ENCODE peak calls at places on chromosomes 12 and 14, in nine cellular contexts. One of them, this sample, is unnamed.

GRCh38 chr12:2944401-2945047 is 14.7 kb upstream of the TEAD4 start:
- DNase-seq in GM06990: no peak
- DNase-seq in stomach: peak
- DNase-seq in SK-N-SH: peak
- DNase-seq in left ventricle myocardium inferior: peak
- DNase-seq in fibroblast of the aortic adventitia: peak
- DNase-seq in A549: peak
- DNase-seq in CD8-positive, alpha-beta T cell: peak
- DNase-seq in AG04449: no peak
- DNase-seq in this sample: peak

GRCh38 chr14:73452341-73453191 is 5.8 kb downstream of the NUMB start:
- DNase-seq in A549: peak
- DNase-seq in fibroblast of the aortic adventitia: peak
- DNase-seq in GM06990: no peak
- DNase-seq in AG04449: peak
- DNase-seq in CD8-positive, alpha-beta T cell: no peak
- DNase-seq in SK-N-SH: no peak
- DNase-seq in left ventricle myocardium inferior: no peak
- DNase-seq in stomach: no peak
- DNase-seq in this sample: peak

GRCh38 chr14:91829511-91829910 is 37.8 kb downstream of the TC2N start:
- DNase-seq in A549: no peak
- DNase-seq in AG04449: no peak
- DNase-seq in left ventricle myocardium inferior: no peak
- DNase-seq in stomach: no peak
- DNase-seq in fibroblast of the aortic adventitia: no peak
- DNase-seq in CD8-positive, alpha-beta T cell: no peak
- DNase-seq in GM06990: no peak
- DNase-seq in SK-N-SH: no peak
- DNase-seq in this sample: no peak

GRCh38 chr12:19130224-19131019 is 889 bp downstream of the PLEKHA5 start:
- DNase-seq in GM06990: no peak
- DNase-seq in CD8-positive, alpha-beta T cell: peak
- DNase-seq in AG04449: no peak
- DNase-seq in stomach: peak
- DNase-seq in fibroblast of the aortic adventitia: peak
- DNase-seq in left ventricle myocardium inferior: peak
- DNase-seq in SK-N-SH: peak
- DNase-seq in A549: peak
- DNase-seq in this sample: peak

GRCh38 chr12:26874501-26875296 is 41.7 kb upstream of the ITPR2 start:
- DNase-seq in fibroblast of the aortic adventitia: no peak
- DNase-seq in left ventricle myocardium inferior: no peak
- DNase-seq in CD8-positive, alpha-beta T cell: no peak
- DNase-seq in SK-N-SH: no peak
- DNase-seq in GM06990: peak
- DNase-seq in AG04449: no peak
- DNase-seq in A549: no peak
- DNase-seq in stomach: no peak
- DNase-seq in this sample: no peak

GRCh38 chr12:100566887-100567637 is 6.4 kb upstream of the GAS2L3 start:
- DNase-seq in stomach: no peak
- DNase-seq in SK-N-SH: no peak
- DNase-seq in AG04449: no peak
- DNase-seq in left ventricle myocardium inferior: no peak
- DNase-seq in GM06990: peak
- DNase-seq in fibroblast of the aortic adventitia: peak
- DNase-seq in A549: no peak
- DNase-seq in CD8-positive, alpha-beta T cell: no peak
- DNase-seq in this sample: peak

GRCh38 chr12:50198829-50199228 is 31.7 kb upstream of the CERS5 start:
- DNase-seq in left ventricle myocardium inferior: no peak
- DNase-seq in AG04449: no peak
- DNase-seq in GM06990: no peak
- DNase-seq in CD8-positive, alpha-beta T cell: no peak
- DNase-seq in stomach: no peak
- DNase-seq in A549: no peak
- DNase-seq in SK-N-SH: no peak
- DNase-seq in fibroblast of the aortic adventitia: no peak
- DNase-seq in this sample: no peak

GRCh38 chr12:108753969-108754368 is 22.7 kb upstream of the CORO1C start:
- DNase-seq in stomach: no peak
- DNase-seq in GM06990: no peak
- DNase-seq in left ventricle myocardium inferior: no peak
- DNase-seq in CD8-positive, alpha-beta T cell: no peak
- DNase-seq in A549: no peak
- DNase-seq in AG04449: no peak
- DNase-seq in SK-N-SH: no peak
- DNase-seq in fibroblast of the aortic adventitia: no peak
- DNase-seq in this sample: no peak

GRCh38 chr14:50823051-50823762 is 7.8 kb downstream of the NIN start:
- DNase-seq in CD8-positive, alpha-beta T cell: no peak
- DNase-seq in fibroblast of the aortic adventitia: peak
- DNase-seq in GM06990: no peak
- DNase-seq in SK-N-SH: no peak
- DNase-seq in AG04449: no peak
- DNase-seq in A549: no peak
- DNase-seq in left ventricle myocardium inferior: peak
- DNase-seq in stomach: no peak
- DNase-seq in this sample: no peak

GRCh38 chr12:106645074-106645421 is 62.2 kb downstream of the RFX4 start:
- DNase-seq in fibroblast of the aortic adventitia: no peak
- DNase-seq in CD8-positive, alpha-beta T cell: no peak
- DNase-seq in stomach: peak
- DNase-seq in SK-N-SH: no peak
- DNase-seq in GM06990: no peak
- DNase-seq in AG04449: no peak
- DNase-seq in A549: no peak
- DNase-seq in left ventricle myocardium inferior: peak
- DNase-seq in this sample: peak

GRCh38 chr14:57837267-57837666 is 28.6 kb downstream of the SLC35F4 start:
- DNase-seq in SK-N-SH: no peak
- DNase-seq in CD8-positive, alpha-beta T cell: no peak
- DNase-seq in GM06990: no peak
- DNase-seq in stomach: no peak
- DNase-seq in A549: no peak
- DNase-seq in fibroblast of the aortic adventitia: no peak
- DNase-seq in AG04449: no peak
- DNase-seq in left ventricle myocardium inferior: no peak
- DNase-seq in this sample: no peak

DNA sequence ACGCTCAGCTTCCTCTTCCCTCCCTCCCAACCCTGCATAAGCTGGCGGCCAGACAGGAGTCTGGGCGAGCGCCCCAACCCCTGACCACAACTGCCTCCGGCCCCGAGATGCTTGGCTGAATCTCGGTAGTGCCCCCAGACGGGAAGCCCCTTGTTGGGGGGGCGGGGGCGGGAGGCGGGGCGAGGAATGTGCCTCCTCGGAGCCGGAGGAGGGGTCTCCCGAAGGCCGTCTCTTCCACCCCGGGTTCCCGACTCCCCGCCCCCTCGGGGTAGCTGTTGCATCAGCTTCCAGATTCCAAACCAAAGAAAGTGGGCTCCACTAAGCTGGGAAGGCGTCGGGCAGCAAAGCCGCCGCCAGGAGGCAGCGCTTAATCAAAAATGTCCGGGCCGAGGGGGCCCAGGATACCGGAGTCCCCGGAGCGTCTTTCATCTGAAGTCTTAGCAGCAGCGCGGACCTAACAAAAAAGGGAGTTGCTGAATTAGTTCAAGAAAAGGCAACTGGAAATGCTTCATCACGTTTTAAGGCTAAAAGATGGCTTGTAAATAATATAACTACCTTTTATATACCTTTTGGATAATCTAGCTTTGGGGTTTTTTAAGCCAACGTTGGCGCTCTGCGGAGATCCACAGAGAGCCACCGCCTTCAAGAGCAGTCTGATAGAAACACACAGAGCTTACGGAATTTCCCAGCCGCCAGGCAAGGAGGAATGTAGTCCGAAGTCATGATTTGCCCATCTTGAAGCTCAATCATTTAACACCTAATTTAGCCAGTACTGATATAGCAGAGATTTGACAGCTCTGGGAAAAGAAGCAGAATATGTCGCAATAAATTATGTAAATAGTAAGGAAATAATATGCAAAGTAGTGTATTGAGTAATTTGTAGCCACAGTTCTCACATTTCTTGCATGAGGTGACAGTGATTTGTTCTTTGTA is 6.8 kb upstream of the MRPL52 start:
- DNase-seq in AG04449: no peak
- DNase-seq in GM06990: peak
- DNase-seq in stomach: peak
- DNase-seq in fibroblast of the aortic adventitia: peak
- DNase-seq in CD8-positive, alpha-beta T cell: peak
- DNase-seq in A549: peak
- DNase-seq in left ventricle myocardium inferior: peak
- DNase-seq in SK-N-SH: peak
- DNase-seq in this sample: peak
- TF ChIP-seq CTCF in AG04449: peak
- TF ChIP-seq CTCF in GM06990: peak
- TF ChIP-seq CTCF in stomach: no peak
- TF ChIP-seq CTCF in fibroblast of the aortic adventitia: peak
- TF ChIP-seq CTCF in CD8-positive, alpha-beta T cell: peak
- TF ChIP-seq CTCF in A549: peak
- TF ChIP-seq CTCF in left ventricle myocardium inferior: peak
- TF ChIP-seq CTCF in SK-N-SH: peak
- TF ChIP-seq CTCF in this sample: peak

DNA sequence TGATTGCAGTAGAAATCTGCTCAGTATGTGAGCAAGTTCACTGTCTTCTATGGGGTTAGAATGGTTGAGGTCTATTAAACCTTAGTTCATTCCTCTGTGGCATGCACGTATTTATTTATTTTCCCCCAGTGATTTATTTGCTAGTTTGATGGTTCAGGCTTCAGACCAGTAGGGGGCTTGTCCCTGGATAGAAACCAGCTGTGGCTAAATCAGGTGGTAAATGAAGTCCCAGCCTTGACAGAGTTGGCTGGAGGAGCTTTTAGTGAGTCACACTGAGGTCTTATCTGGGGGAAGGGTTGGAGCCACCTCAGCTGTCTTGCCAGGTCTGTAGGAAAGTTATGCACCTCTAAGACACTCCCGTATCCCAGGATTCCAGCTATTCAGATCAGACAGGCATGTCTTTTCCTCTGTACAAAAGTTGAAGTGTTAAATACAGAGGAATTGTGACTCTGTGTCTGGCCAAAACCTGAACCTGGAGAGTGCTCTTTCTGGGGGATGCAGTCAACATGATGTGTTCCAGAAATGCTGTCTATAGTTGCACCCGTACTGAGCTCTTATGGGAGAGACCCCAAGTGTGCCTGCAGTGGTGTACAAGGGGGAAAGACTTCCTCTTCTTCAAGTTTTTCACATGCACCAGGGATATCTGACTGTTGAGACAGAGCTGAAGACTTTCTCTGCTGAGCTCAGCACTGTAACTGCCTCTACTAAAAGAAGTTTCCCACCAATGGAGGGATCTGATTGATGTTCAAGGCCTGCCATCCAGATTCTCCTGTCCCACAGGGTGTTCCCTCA is 1322.1 kb downstream of the TMEM121 start:
- DNase-seq in CD8-positive, alpha-beta T cell: no peak
- DNase-seq in A549: peak
- DNase-seq in AG04449: no peak
- DNase-seq in GM06990: peak
- DNase-seq in SK-N-SH: no peak
- DNase-seq in stomach: no peak
- DNase-seq in left ventricle myocardium inferior: no peak
- DNase-seq in fibroblast of the aortic adventitia: no peak
- DNase-seq in this sample: no peak
- H3K4me3 ChIP-seq in CD8-positive, alpha-beta T cell: no peak
- H3K4me3 ChIP-seq in A549: no peak
- H3K4me3 ChIP-seq in AG04449: no peak
- H3K4me3 ChIP-seq in GM06990: no peak
- H3K4me3 ChIP-seq in SK-N-SH: no peak
- H3K4me3 ChIP-seq in stomach: no peak
- H3K4me3 ChIP-seq in left ventricle myocardium inferior: no peak
- H3K4me3 ChIP-seq in fibroblast of the aortic adventitia: no peak
- H3K4me3 ChIP-seq in this sample: no peak

DNA sequence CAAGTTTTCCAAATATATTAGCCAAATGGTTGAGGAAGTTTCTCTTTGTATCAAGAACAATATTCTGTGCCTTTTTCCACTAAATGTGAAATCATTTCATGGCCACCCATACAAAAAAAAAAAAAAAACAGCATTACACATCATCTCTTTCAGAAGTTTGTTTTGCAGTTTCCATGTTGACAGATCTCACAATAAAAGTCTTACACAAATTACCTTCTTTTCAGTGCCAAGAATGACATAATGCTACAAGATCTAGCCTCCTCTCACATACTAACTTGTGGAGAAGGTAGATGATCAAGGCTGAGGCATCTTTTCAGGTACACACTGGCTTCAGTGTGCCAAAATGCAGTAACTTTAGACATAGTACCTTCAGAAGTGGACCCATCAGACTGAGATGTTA is 35.3 kb downstream of the PRKD1 start:
- DNase-seq in left ventricle myocardium inferior: no peak
- DNase-seq in stomach: no peak
- DNase-seq in AG04449: no peak
- DNase-seq in CD8-positive, alpha-beta T cell: no peak
- DNase-seq in GM06990: no peak
- DNase-seq in fibroblast of the aortic adventitia: no peak
- DNase-seq in A549: peak
- DNase-seq in SK-N-SH: no peak
- DNase-seq in this sample: peak
- TF ChIP-seq CTCF in left ventricle myocardium inferior: no peak
- TF ChIP-seq CTCF in stomach: no peak
- TF ChIP-seq CTCF in AG04449: no peak
- TF ChIP-seq CTCF in CD8-positive, alpha-beta T cell: no peak
- TF ChIP-seq CTCF in GM06990: no peak
- TF ChIP-seq CTCF in fibroblast of the aortic adventitia: no peak
- TF ChIP-seq CTCF in A549: no peak
- TF ChIP-seq CTCF in SK-N-SH: no peak
- TF ChIP-seq CTCF in this sample: no peak

GRCh38 chr14:32934891-32935633 is 3.6 kb upstream of the NPAS3 start:
- DNase-seq in left ventricle myocardium inferior: no peak
- DNase-seq in stomach: no peak
- DNase-seq in SK-N-SH: no peak
- DNase-seq in CD8-positive, alpha-beta T cell: no peak
- DNase-seq in GM06990: no peak
- DNase-seq in A549: no peak
- DNase-seq in fibroblast of the aortic adventitia: no peak
- DNase-seq in AG04449: no peak
- DNase-seq in this sample: peak

GRCh38 chr14:32932921-32933622 is 5.6 kb upstream of the NPAS3 start:
- DNase-seq in A549: no peak
- DNase-seq in GM06990: no peak
- DNase-seq in SK-N-SH: peak
- DNase-seq in left ventricle myocardium inferior: peak
- DNase-seq in CD8-positive, alpha-beta T cell: no peak
- DNase-seq in AG04449: no peak
- DNase-seq in stomach: no peak
- DNase-seq in fibroblast of the aortic adventitia: no peak
- DNase-seq in this sample: no peak

GRCh38 chr14:32933623-32933942 is 5.1 kb upstream of the NPAS3 start:
- DNase-seq in AG04449: no peak
- DNase-seq in stomach: no peak
- DNase-seq in left ventricle myocardium inferior: no peak
- DNase-seq in GM06990: no peak
- DNase-seq in fibroblast of the aortic adventitia: peak
- DNase-seq in A549: no peak
- DNase-seq in SK-N-SH: peak
- DNase-seq in CD8-positive, alpha-beta T cell: no peak
- DNase-seq in this sample: peak

GRCh38 chr14:32933943-32934890 is 4.5 kb upstream of the NPAS3 start:
- DNase-seq in A549: no peak
- DNase-seq in AG04449: no peak
- DNase-seq in fibroblast of the aortic adventitia: peak
- DNase-seq in GM06990: no peak
- DNase-seq in CD8-positive, alpha-beta T cell: no peak
- DNase-seq in left ventricle myocardium inferior: no peak
- DNase-seq in stomach: no peak
- DNase-seq in SK-N-SH: peak
- DNase-seq in this sample: peak

GRCh38 chr14:32932302-32932920 is 6.3 kb upstream of the NPAS3 start:
- DNase-seq in CD8-positive, alpha-beta T cell: no peak
- DNase-seq in SK-N-SH: no peak
- DNase-seq in AG04449: no peak
- DNase-seq in stomach: no peak
- DNase-seq in left ventricle myocardium inferior: no peak
- DNase-seq in A549: no peak
- DNase-seq in fibroblast of the aortic adventitia: no peak
- DNase-seq in GM06990: no peak
- DNase-seq in this sample: no peak
- H3K4me3 ChIP-seq in CD8-positive, alpha-beta T cell: no peak
- H3K4me3 ChIP-seq in SK-N-SH: no peak
- H3K4me3 ChIP-seq in AG04449: no peak
- H3K4me3 ChIP-seq in stomach: peak
- H3K4me3 ChIP-seq in left ventricle myocardium inferior: peak
- H3K4me3 ChIP-seq in A549: no peak
- H3K4me3 ChIP-seq in fibroblast of the aortic adventitia: no peak
- H3K4me3 ChIP-seq in GM06990: no peak
- H3K4me3 ChIP-seq in this sample: no peak